ENCODE peak calls at places on chromosomes 2 and 18, in ten cellular contexts. I is BJ; Z is iPS DF 6.9; J is tibial nerve; W is aorta; P is astrocyte; U is CD8-positive, alpha-beta T cell; D is right atrium auricular region; N is fibroblast of lung; X is GM23248. B is an unnamed sample. For H3K36me3, the result is how much of the 10 kb centered on the place peaks cover.

GRCh38 chr2:30024281-30024680 is 102.9 kb upstream of the ALK start:
- DNase-seq in I (no peak), Z (no peak), J (no peak), W (no peak), P (no peak), U (no peak), D (no peak), N (no peak), X (no peak), B (no peak)

GRCh38 chr2:204180671-204181070 is 244.1 kb downstream of the ICOS start:
- DNase-seq in I (no peak), Z (no peak), J (no peak), W (no peak), P (no peak), U (no peak), D (no peak), N (no peak), X (no peak), B (no peak)

GRCh38 chr2:8565399-8566154 is 116.3 kb upstream of the ID2 start:
- DNase-seq in I (no peak), Z (no peak), J (no peak), W (peak), P (no peak), U (no peak), D (no peak), N (no peak), X (no peak), B (no peak)

GRCh38 chr2:3022841-3023372 is 354.7 kb downstream of the EIPR1 start:
- DNase-seq in I (no peak), Z (no peak), J (no peak), W (no peak), P (no peak), U (no peak), D (no peak), N (no peak), X (no peak), B (no peak)

GRCh38 chr18:10421859-10422258 is 32.6 kb upstream of the APCDD1 start:
- DNase-seq in I (no peak), Z (no peak), J (no peak), W (no peak), P (peak), U (no peak), D (no peak), N (peak), X (peak), B (no peak)

GRCh38 chr18:56843241-56843640 is 192.1 kb downstream of the WDR7 start:
- DNase-seq in I (no peak), Z (no peak), J (no peak), W (no peak), P (no peak), U (no peak), D (no peak), N (no peak), X (no peak), B (no peak)

GRCh38 chr2:238689331-238689730 is 158.6 kb upstream of the TWIST2 start:
- DNase-seq in I (no peak), Z (no peak), J (no peak), W (no peak), P (no peak), U (no peak), D (no peak), N (no peak), X (peak), B (no peak)

GRCh38 chr2:142290931-142291330 is 160.1 kb upstream of the LRP1B start:
- DNase-seq in I (no peak), Z (no peak), J (no peak), W (no peak), P (peak), U (no peak), D (no peak), N (peak), X (no peak), B (no peak)

GRCh38 chr2:219571311-219572236 is at the start of gene OBSL1:
- DNase-seq in I (no peak), Z (no peak), J (no peak), W (peak), P (peak), U (no peak), D (peak), N (peak), X (peak), B (peak)

GRCh38 chr2:176099159-176099736 is 347 bp upstream of the HOXD12 start:
- DNase-seq in I (no peak), Z (no peak), J (no peak), W (no peak), P (no peak), U (no peak), D (no peak), N (no peak), X (no peak), B (peak)

GRCh38 chr2:131835621-131836091 is 308.0 kb downstream of the CCDC74A start:
- DNase-seq in I (no peak), Z (no peak), J (no peak), W (no peak), P (no peak), U (no peak), D (no peak), N (no peak), X (no peak), B (peak)

GRCh38 chr2:64779117-64779690 is 125.5 kb upstream of the SERTAD2 start:
- DNase-seq in I (peak), Z (no peak), J (no peak), W (no peak), P (peak), U (no peak), D (no peak), N (peak), X (peak), B (no peak)

GRCh38 chr18:48813833-48814489 is 136.8 kb downstream of the SMAD7 start:
- DNase-seq in I (no peak), Z (no peak), J (no peak), W (peak), P (no peak), U (peak), D (peak), N (no peak), X (no peak), B (no peak)

GRCh38 chr18:29874519-29875098 is 1167.9 kb downstream of the DSC3 start:
- DNase-seq in I (no peak), Z (peak), J (no peak), W (no peak), P (peak), U (no peak), D (no peak), N (peak), X (peak), B (peak)

GRCh38 chr2:240821429-240821778 is 1.4 kb upstream of the KIF1A start:
- DNase-seq in I (no peak), Z (no peak), J (no peak), W (no peak), P (no peak), U (no peak), D (no peak), N (no peak), X (no peak), B (no peak)

GRCh38 chr2:102366406-102367112 is 11.0 kb downstream of the IL18R1 start:
- DNase-seq in I (no peak), Z (no peak), J (no peak), W (no peak), P (no peak), U (no peak), D (no peak), N (no peak), X (no peak), B (no peak)

GRCh38 chr2:160666019-160666676 is 172.5 kb upstream of the RBMS1 start:
- DNase-seq in I (peak), Z (no peak), J (no peak), W (no peak), P (peak), U (no peak), D (no peak), N (peak), X (peak), B (no peak)

GRCh38 chr2:53366570-53366969 is 401.0 kb upstream of the CHAC2 start:
- DNase-seq in I (no peak), Z (no peak), J (no peak), W (no peak), P (no peak), U (no peak), D (no peak), N (no peak), X (no peak), B (no peak)

GRCh38 chr2:12715878-12716249 is 872 bp upstream of the TRIB2 start:
- DNase-seq in I (no peak), Z (no peak), J (peak), W (peak), P (peak), U (peak), D (peak), N (peak), X (peak), B (peak)

DNA sequence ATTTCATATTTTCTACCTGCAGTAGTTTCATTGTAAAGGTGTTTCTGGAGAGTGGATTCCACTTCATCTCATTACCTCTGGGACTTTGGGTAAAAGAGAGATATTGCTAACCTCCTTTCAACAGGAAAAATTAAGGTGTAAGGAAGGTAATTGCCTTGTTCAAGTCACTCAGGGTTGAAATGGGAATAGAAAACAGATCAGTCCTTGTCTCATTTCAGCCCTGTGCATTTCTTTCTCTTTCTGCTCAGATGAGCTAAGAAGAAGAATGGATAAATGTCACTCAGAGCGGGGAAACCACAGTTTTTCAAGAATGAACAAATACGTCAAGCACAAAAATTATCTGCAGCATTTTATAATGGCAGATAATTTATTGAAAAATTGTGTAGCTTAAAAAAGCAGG is 107.7 kb downstream of the POLE4 start:
- DNase-seq in I (no peak), Z (no peak), J (no peak), W (no peak), P (no peak), U (no peak), D (no peak), N (no peak), X (no peak), B (no peak)
- H3K4me3 ChIP-seq in I (no peak), Z (no peak), J (no peak), W (no peak), P (no peak), U (no peak), D (no peak), N (no peak), X (no peak), B (no peak)

GRCh38 chr2:74646201-74646600 is 1.9 kb downstream of the M1AP start:
- DNase-seq in I (no peak), Z (no peak), J (no peak), W (no peak), P (no peak), U (no peak), D (no peak), N (no peak), X (no peak), B (peak)

GRCh38 chr2:74648009-74648443 is at the start of gene M1AP:
- DNase-seq in I (no peak), Z (no peak), J (no peak), W (no peak), P (no peak), U (no peak), D (no peak), N (no peak), X (no peak), B (peak)

DNA sequence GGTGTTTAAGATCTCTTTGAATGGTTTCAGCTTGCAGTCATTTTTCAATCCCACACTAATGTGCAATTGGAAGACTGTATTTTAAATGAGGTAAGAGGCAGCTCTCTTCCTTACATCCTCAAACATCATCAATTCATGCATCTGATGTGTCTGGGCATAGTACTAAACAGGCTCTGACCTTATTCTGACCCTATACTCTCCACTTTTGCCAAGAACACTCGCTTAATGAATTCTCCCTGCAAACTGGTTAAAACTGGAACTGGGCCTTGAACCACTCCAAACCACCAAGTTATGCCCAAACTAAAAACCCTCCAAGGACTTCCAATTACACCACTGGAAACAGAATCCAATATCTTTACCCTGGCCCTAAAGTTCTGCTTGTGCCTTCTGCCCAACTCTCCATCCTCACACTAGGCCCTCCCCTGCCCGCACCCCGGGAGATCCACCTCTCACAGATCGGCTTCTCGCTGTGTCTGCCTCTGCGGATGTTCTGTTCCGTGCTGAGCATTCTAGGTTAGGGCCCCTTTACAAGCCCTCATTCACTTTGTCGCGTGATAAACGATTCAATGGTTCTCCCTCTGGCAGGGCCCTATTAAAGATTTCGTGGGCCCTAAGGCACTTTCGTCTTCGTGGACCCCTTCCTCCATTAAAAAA is 1.2 kb downstream of the M1AP start:
- DNase-seq in I (no peak), Z (no peak), J (no peak), W (no peak), P (no peak), U (no peak), D (no peak), N (no peak), X (no peak), B (peak)
- H3K36me3 ChIP-seq in I (under half), Z (under half), J (under half), W (under half), P (under half), U (under half), D (under half), N (under half), X (under half), B (under half)

DNA sequence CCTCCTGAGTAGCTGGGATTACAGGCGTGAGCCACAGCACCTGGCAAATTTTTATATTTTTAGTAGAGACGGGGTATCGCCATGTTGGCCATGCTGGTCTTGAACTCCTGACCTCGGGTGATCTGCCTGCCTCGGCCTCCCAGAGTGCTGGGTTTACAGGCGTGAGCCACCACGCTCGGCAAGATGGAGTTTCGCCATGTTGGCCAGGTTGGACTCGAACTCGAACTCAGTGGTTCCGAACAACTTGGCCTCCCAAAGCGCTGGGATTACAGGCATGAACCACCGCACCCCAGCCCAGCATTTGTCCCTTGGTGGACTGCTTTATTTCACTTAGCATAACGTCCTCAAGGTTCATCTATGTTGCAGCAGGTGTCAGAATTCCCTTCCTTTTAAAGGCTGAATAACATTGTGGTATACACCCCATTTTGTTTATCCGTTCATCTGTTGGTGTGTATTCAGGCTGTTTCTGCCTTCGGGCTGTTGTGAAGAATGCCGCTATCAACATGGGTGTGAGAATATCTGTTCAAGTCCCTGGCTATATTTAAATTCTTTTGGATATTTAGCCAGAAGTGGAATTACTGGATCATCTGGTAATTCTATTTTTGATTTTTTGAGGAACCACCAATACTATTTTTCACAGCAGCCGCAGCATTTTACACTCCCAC is 1.2 kb upstream of the CENPA start:
- DNase-seq in I (no peak), Z (no peak), J (no peak), W (no peak), P (no peak), U (no peak), D (no peak), N (no peak), X (no peak), B (no peak)
- H3K4me3 ChIP-seq in I (no peak), Z (no peak), J (peak), W (no peak), P (no peak), U (peak), D (peak), N (no peak), X (peak), B (no peak)

DNA sequence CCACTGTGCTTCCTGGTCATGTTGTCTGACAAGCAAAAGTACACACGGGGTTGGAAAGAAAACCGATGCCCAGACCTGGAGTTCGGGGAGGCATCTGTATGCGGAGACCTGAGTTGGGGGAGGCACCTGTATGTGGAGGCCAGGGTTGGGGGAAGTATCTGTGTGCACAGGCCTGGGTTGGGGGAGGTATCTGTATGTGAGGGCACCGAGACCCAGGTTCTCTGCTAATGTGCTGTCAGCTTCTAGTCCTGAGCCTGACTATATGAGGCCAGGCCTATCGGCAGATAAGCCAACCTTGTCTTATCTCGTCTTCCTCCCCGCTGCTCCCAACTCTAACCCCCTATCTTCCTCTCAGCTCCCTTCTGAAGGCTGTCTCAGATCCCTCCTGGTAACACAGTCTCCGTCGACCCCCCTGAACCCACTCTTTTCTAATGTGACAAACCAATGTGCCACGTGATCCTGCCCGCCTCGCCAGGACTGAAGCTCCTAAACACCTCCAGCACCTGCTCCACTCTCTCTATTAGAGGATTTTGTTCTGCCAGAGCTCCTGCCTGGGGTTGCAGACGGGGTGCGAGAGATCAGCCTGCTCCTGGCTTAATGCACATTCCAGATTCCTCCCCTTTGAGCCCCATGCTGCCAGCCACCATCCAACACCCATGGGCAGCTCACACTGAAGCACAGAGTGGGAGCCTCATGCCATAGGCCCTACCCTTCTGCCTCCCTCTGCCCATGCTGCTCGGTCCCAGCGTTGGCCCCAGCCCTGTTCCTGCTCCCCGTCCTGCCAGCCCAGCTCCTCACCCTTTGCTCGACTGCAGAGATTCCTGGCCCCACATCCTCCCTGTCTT is 188.4 kb downstream of the SH3BP4 start:
- DNase-seq in I (no peak), Z (no peak), J (no peak), W (no peak), P (no peak), U (no peak), D (peak), N (no peak), X (no peak), B (no peak)
- H3K36me3 ChIP-seq in I (under half), Z (under half), J (under half), W (under half), P (under half), U (under half), D (under half), N (under half), X (under half), B (under half)

GRCh38 chr2:15937882-15938802 is 2.2 kb upstream of the MYCN start:
- DNase-seq in I (no peak), Z (no peak), J (no peak), W (no peak), P (no peak), U (no peak), D (no peak), N (no peak), X (no peak), B (no peak)

GRCh38 chr2:15940661-15941482 is 522 bp downstream of the MYCN start:
- DNase-seq in I (no peak), Z (no peak), J (no peak), W (no peak), P (no peak), U (no peak), D (no peak), N (no peak), X (peak), B (no peak)

GRCh38 chr2:15938803-15939555 is 1.4 kb upstream of the MYCN start:
- DNase-seq in I (no peak), Z (no peak), J (no peak), W (no peak), P (no peak), U (no peak), D (no peak), N (no peak), X (no peak), B (peak)

GRCh38 chr2:15939854-15940660 is at the start of gene MYCN:
- DNase-seq in I (no peak), Z (no peak), J (peak), W (no peak), P (peak), U (no peak), D (peak), N (no peak), X (no peak), B (peak)

GRCh38 chr2:15939556-15939853 is 845 bp upstream of the MYCN start:
- DNase-seq in I (no peak), Z (no peak), J (no peak), W (peak), P (no peak), U (peak), D (no peak), N (peak), X (peak), B (peak)
- H3K4me3 ChIP-seq in I (no peak), Z (peak), J (peak), W (peak), P (no peak), U (peak), D (peak), N (no peak), X (peak), B (peak)

B was measured in H7.